ENCODE peak calls at places on chromosome 19, in five cellular contexts. U, S, F, B and M are unnamed samples.

GRCh38 chr19:1189419-1189818 is 15.4 kb upstream of the SBNO2 start:
- DNase-seq in F (no peak), B (no peak), S (no peak), U (no peak), M (no peak)

GRCh38 chr19:56671613-56671994 is at the start of gene ZNF835:
- DNase-seq in F (peak), B (no peak), S (no peak), U (peak), M (no peak)

GRCh38 chr19:6226012-6226411 is 53.8 kb downstream of the MLLT1 start:
- DNase-seq in F (no peak), B (no peak), S (no peak), U (no peak), M (no peak)

GRCh38 chr19:18278521-18279265 is 2.7 kb downstream of the JUND start:
- DNase-seq in S (no peak), B (no peak), U (no peak), F (no peak), M (no peak)

GRCh38 chr19:15332311-15332996 is at the start of gene BRD4:
- DNase-seq in B (no peak), S (no peak), U (peak), F (no peak), M (peak)

GRCh38 chr19:1045247-1045603 is 5.3 kb downstream of the ABCA7 start:
- DNase-seq in U (peak), S (no peak), B (peak), F (no peak), M (peak)

GRCh38 chr19:6725513-6726231 is 5.2 kb upstream of the C3 start:
- DNase-seq in B (peak), S (no peak), U (no peak), F (no peak), M (no peak)

GRCh38 chr19:55116232-55117062 is 990 bp downstream of the PPP1R12C start:
- DNase-seq in U (peak), F (no peak), B (peak), S (no peak), M (peak)

GRCh38 chr19:19652482-19653295 is 9.2 kb upstream of the GMIP start:
- DNase-seq in F (no peak), U (no peak), B (no peak), S (no peak), M (no peak)

GRCh38 chr19:23817519-23817918 is 58.8 kb upstream of the ZNF681 start:
- DNase-seq in S (no peak), F (peak), U (peak), B (peak), M (peak)

GRCh38 chr19:43028866-43029265 is 2.6 kb upstream of the PSG11 start:
- DNase-seq in B (no peak), U (no peak), F (no peak), S (no peak), M (no peak)

GRCh38 chr19:56109216-56109615 is 11.9 kb downstream of the ZNF787 start:
- DNase-seq in S (no peak), U (no peak), B (no peak), F (no peak), M (no peak)

GRCh38 chr19:3868770-3869456 is at the start of gene ZFR2:
- DNase-seq in B (no peak), F (peak), U (peak), S (no peak), M (no peak)

GRCh38 chr19:41887711-41888382 is 4.9 kb downstream of the ARHGEF1 start:
- DNase-seq in U (peak), S (no peak), F (peak), B (peak), M (no peak)

GRCh38 chr19:14772995-14773394 is 5.4 kb downstream of the ADGRE2 start:
- DNase-seq in U (no peak), S (no peak), F (no peak), B (no peak), M (no peak)

GRCh38 chr19:18868380-18869230 is 27.4 kb downstream of the CERS1 start:
- DNase-seq in F (no peak), B (no peak), S (no peak), U (no peak), M (no peak)

GRCh38 chr19:21612403-21612872 is 107.0 kb downstream of the ZNF429 start:
- DNase-seq in B (no peak), S (no peak), U (no peak), F (no peak), M (no peak)

GRCh38 chr19:47109177-47109540 is 4.4 kb downstream of the ZC3H4 start:
- DNase-seq in U (no peak), S (no peak), B (no peak), F (no peak), M (no peak)

GRCh38 chr19:8209111-8209964 is at the start of gene CERS4:
- DNase-seq in U (peak), S (no peak), F (peak), B (peak), M (peak)

GRCh38 chr19:50323782-50324133 is 5.4 kb downstream of the KCNC3 start:
- DNase-seq in B (no peak), S (no peak), F (no peak), U (no peak), M (no peak)

GRCh38 chr19:50326101-50326664 is 3.0 kb downstream of the KCNC3 start:
- DNase-seq in S (no peak), F (no peak), U (peak), B (no peak), M (no peak)

GRCh38 chr19:50324331-50324730 is 4.8 kb downstream of the KCNC3 start:
- DNase-seq in S (no peak), F (no peak), B (no peak), U (no peak), M (no peak)

GRCh38 chr19:50327013-50327412 is 2.2 kb downstream of the KCNC3 start:
- DNase-seq in F (no peak), U (no peak), S (no peak), B (no peak), M (no peak)

GRCh38 chr19:50325310-50326100 is 3.7 kb downstream of the KCNC3 start:
- DNase-seq in U (peak), B (peak), F (no peak), S (no peak), M (peak)
- TF ChIP-seq SUZ12 in U (no peak), B (no peak), F (no peak), S (no peak), M (no peak)

GRCh38 chr19:34350161-34350561 is 14.8 kb upstream of the GPI start:
- DNase-seq in B (no peak), U (no peak), F (no peak), S (no peak), M (no peak)
- TF ChIP-seq SUZ12 in B (no peak), U (no peak), F (no peak), S (no peak), M (no peak)

GRCh38 chr19:45158503-45159026 is 2.2 kb downstream of the NKPD1 start:
- DNase-seq in F (no peak), B (no peak), U (no peak), S (no peak), M (no peak)
- TF ChIP-seq SUZ12 in F (no peak), B (no peak), U (no peak), S (no peak), M (no peak)

GRCh38 chr19:17073869-17074627 is 1.2 kb downstream of the HAUS8 start:
- DNase-seq in U (no peak), B (no peak), S (no peak), F (no peak), M (no peak)
- TF ChIP-seq SUZ12 in U (no peak), B (no peak), S (no peak), F (no peak), M (no peak)

GRCh38 chr19:12163841-12164240 is 945 bp downstream of the ZNF136 start:
- DNase-seq in S (no peak), B (no peak), U (no peak), F (no peak), M (no peak)
- TF ChIP-seq SUZ12 in S (no peak), B (no peak), U (no peak), F (no peak), M (no peak)

GRCh38 chr19:5060591-5061339 is 91.9 kb downstream of the KDM4B start:
- DNase-seq in S (no peak), U (no peak), F (no peak), B (no peak), M (no peak)
- TF ChIP-seq SUZ12 in S (no peak), U (no peak), F (no peak), B (no peak), M (no peak)

GRCh38 chr19:10126213-10126639 is 6.5 kb upstream of the EIF3G start:
- DNase-seq in F (no peak), S (no peak), U (no peak), B (no peak), M (no peak)
- TF ChIP-seq SUZ12 in F (no peak), S (no peak), U (no peak), B (no peak), M (no peak)

DNA sequence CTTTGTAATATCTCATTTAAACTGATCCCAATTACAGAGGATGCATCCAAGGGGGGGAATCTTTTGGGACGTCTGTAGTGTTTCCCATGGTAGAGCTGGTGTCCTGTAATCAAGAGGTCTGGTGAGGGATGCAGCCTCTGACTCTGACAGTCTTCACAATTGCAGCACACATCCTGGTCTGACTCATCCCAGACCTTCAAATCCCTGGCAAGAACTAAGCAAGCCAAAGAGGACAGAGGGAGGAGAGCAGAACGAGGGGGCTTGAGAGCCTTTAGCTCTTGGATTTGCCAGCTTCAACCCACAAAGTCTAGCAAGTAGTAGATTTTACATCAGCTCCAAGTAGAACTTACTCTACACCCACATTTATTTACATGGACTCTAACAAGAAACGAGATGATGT is 17.3 kb upstream of the FCGBP start:
- DNase-seq in S (no peak), B (no peak), F (no peak), U (no peak), M (no peak)
- TF ChIP-seq SUZ12 in S (no peak), B (no peak), F (no peak), U (no peak), M (no peak)